ENCODE peak calls at places on chromosome 2, in eight cellular contexts. V is mammary epithelial cell, M is type B pancreatic cell, N is MCF 10A, Z is PC-3, W is fibroblast of gingiva, K is Peyer's patch, I is right atrium auricular region. F is an unnamed sample.

GRCh38 chr2:30686000-30686399 is 121.2 kb downstream of the CAPN13 start:
- DNase-seq in V (no peak), M (no peak), N (no peak), Z (peak), W (no peak), K (no peak), I (peak), F (no peak)

GRCh38 chr2:26008851-26009566 is 24.9 kb upstream of the RAB10 start:
- DNase-seq in V (peak), M (no peak), N (peak), Z (peak), W (peak), K (no peak), I (peak), F (no peak)

GRCh38 chr2:8355046-8355445 is 326.8 kb upstream of the ID2 start:
- DNase-seq in V (no peak), M (no peak), N (no peak), Z (no peak), W (no peak), K (no peak), I (no peak), F (no peak)

GRCh38 chr2:24011278-24012104 is 1.6 kb downstream of the MFSD2B start:
- DNase-seq in V (no peak), M (no peak), N (no peak), Z (no peak), W (no peak), K (no peak), I (no peak), F (no peak)

GRCh38 chr2:172777431-172777830 is 41.8 kb downstream of the RAPGEF4 start:
- DNase-seq in V (no peak), M (no peak), N (no peak), Z (no peak), W (no peak), K (no peak), I (no peak), F (no peak)

GRCh38 chr2:121038831-121039230 is 246.2 kb downstream of the TFCP2L1 start:
- DNase-seq in V (peak), M (peak), N (peak), Z (peak), W (no peak), K (no peak), I (no peak), F (no peak)

GRCh38 chr2:230721712-230722111 is 9.1 kb downstream of the CAB39 start:
- DNase-seq in V (no peak), M (no peak), N (peak), Z (peak), W (no peak), K (peak), I (no peak), F (no peak)

GRCh38 chr2:4152051-4152450 is 448.7 kb downstream of the DCDC2C start:
- DNase-seq in V (no peak), M (no peak), N (no peak), Z (no peak), W (no peak), K (no peak), I (no peak), F (no peak)

GRCh38 chr2:70118798-70119454 is 31.6 kb downstream of the PCBP1 start:
- DNase-seq in V (no peak), M (no peak), N (no peak), Z (no peak), W (no peak), K (no peak), I (no peak), F (no peak)

GRCh38 chr2:37523861-37524362 is 147.5 kb downstream of the CDC42EP3 start:
- DNase-seq in V (peak), M (no peak), N (peak), Z (no peak), W (peak), K (no peak), I (peak), F (no peak)

F was measured in iPS DF 6.9.